ENCODE peak calls at places on chromosome X, in ten cellular contexts. U is GDM1; Q is NCI-H774; S is MV-4-11; B is AG20443; I is AG08396; Y is A673; P is kidney glomerular epithelial cell; Z is CD4-positive, alpha-beta T cell; L is NCI-H2029. V is an unnamed sample.

GRCh38 chrX:112043997-112044396 is 38.6 kb downstream of the TRPC5 start:
- DNase-seq in U (peak), Q (no peak), S (no peak), B (no peak), I (no peak), Y (peak), P (peak), Z (no peak), L (no peak), V (peak)

GRCh38 chrX:138777230-138777629 is 65.7 kb upstream of the FGF13 start:
- DNase-seq in U (no peak), Q (no peak), S (no peak), B (no peak), I (no peak), Y (peak), P (no peak), Z (no peak), L (no peak), V (no peak)

GRCh38 chrX:69323786-69324720 is 158.8 kb upstream of the PJA1 start:
- DNase-seq in U (no peak), Q (no peak), S (no peak), B (no peak), I (peak), Y (peak), P (no peak), Z (no peak), L (no peak), V (no peak)

GRCh38 chrX:154022716-154023115 is 3.0 kb upstream of the IRAK1 start:
- DNase-seq in U (no peak), Q (no peak), S (no peak), B (no peak), I (no peak), Y (no peak), P (no peak), Z (no peak), L (no peak), V (no peak)

GRCh38 chrX:14865201-14865600 is 7.7 kb downstream of the FANCB start:
- DNase-seq in U (no peak), Q (no peak), S (no peak), B (peak), I (peak), Y (no peak), P (no peak), Z (no peak), L (no peak), V (no peak)

GRCh38 chrX:10119399-10119990 is 37.3 kb upstream of the CLCN4 start:
- DNase-seq in U (peak), Q (peak), S (peak), B (peak), I (peak), Y (peak), P (peak), Z (peak), L (peak), V (peak)

GRCh38 chrX:12948495-12948894 is 26.4 kb upstream of the TMSB4X start:
- DNase-seq in U (no peak), Q (no peak), S (no peak), B (no peak), I (no peak), Y (no peak), P (no peak), Z (no peak), L (no peak), V (no peak)

GRCh38 chrX:68999351-68999750 is 165.9 kb downstream of the PJA1 start:
- DNase-seq in U (no peak), Q (no peak), S (peak), B (no peak), I (no peak), Y (no peak), P (peak), Z (no peak), L (no peak), V (no peak)

GRCh38 chrX:46636223-46636622 is 62.7 kb downstream of the CHST7 start:
- DNase-seq in U (no peak), Q (no peak), S (no peak), B (no peak), I (no peak), Y (no peak), P (no peak), Z (no peak), L (no peak), V (no peak)

GRCh38 chrX:51144828-51145442 is 187.7 kb upstream of the NUDT10 start:
- DNase-seq in U (no peak), Q (peak), S (no peak), B (peak), I (peak), Y (peak), P (peak), Z (peak), L (no peak), V (peak)

GRCh38 chrX:135740683-135741149 is 27.3 kb downstream of the CT45A3 start:
- DNase-seq in U (no peak), Q (no peak), S (no peak), B (peak), I (no peak), Y (peak), P (no peak), Z (peak), L (no peak), V (peak)

GRCh38 chrX:10155137-10155536 is 1.6 kb upstream of the CLCN4 start:
- DNase-seq in U (no peak), Q (no peak), S (no peak), B (no peak), I (no peak), Y (no peak), P (no peak), Z (no peak), L (no peak), V (no peak)

GRCh38 chrX:7215842-7216241 is 67.9 kb upstream of the PUDP start:
- DNase-seq in U (no peak), Q (no peak), S (no peak), B (peak), I (peak), Y (no peak), P (no peak), Z (no peak), L (no peak), V (no peak)

GRCh38 chrX:29518100-29518499 is 697.3 kb upstream of the MAGEB2 start:
- DNase-seq in U (no peak), Q (no peak), S (no peak), B (no peak), I (no peak), Y (no peak), P (no peak), Z (no peak), L (no peak), V (no peak)

GRCh38 chrX:22577181-22577580 is 304.5 kb downstream of the CBLL2 start:
- DNase-seq in U (no peak), Q (no peak), S (no peak), B (peak), I (peak), Y (no peak), P (peak), Z (no peak), L (no peak), V (no peak)

V was measured in A549.